ENCODE peak calls at places on chromosomes 1 and 21, in nine cellular contexts. Y is ELF-1; O is neural progenitor cell; W is activated CD4-positive, alpha-beta memory T cell treated with anti-CD3 and anti-CD28 coated beads for 36 hours; V is activated naive CD4-positive, alpha-beta T cell treated with Interleukin-2 at 50 U/mL for 16 hours; A is IMR-90; G is foreskin fibroblast; S is cardiac muscle cell; P is SHP77. L is an unnamed sample.

GRCh38 chr1:31735571-31735970 is 28.6 kb downstream of the ADGRB2 start:
- DNase-seq in Y (no peak), O (no peak), W (no peak), V (no peak), A (no peak), G (no peak), S (no peak), P (no peak), L (no peak)

GRCh38 chr1:25774921-25775774 is 24.8 kb upstream of the SELENON start:
- DNase-seq in Y (peak), O (no peak), W (peak), V (peak), A (no peak), G (no peak), S (no peak), P (peak), L (no peak)

GRCh38 chr1:100188617-100189016 is 10.6 kb upstream of the LRRC39 start:
- DNase-seq in Y (no peak), O (no peak), W (no peak), V (no peak), A (peak), G (peak), S (peak), P (peak), L (peak)

GRCh38 chr1:221840511-221841243 is 98.8 kb upstream of the DUSP10 start:
- DNase-seq in Y (no peak), O (no peak), W (no peak), V (no peak), A (no peak), G (peak), S (peak), P (no peak), L (no peak)

GRCh38 chr1:151905070-151905442 is 4.3 kb downstream of the THEM4 start:
- DNase-seq in Y (peak), O (no peak), W (peak), V (peak), A (no peak), G (no peak), S (peak), P (no peak), L (no peak)

GRCh38 chr1:78553859-78554258 is 63.1 kb downstream of the PTGFR start:
- DNase-seq in Y (peak), O (peak), W (no peak), V (no peak), A (no peak), G (no peak), S (peak), P (peak), L (no peak)

GRCh38 chr21:32499249-32500055 is 85.9 kb downstream of the TCP10L start:
- DNase-seq in Y (peak), O (peak), W (no peak), V (no peak), A (peak), G (peak), S (peak), P (no peak), L (peak)

GRCh38 chr1:68542586-68542985 is 45.7 kb upstream of the DEPDC1 start:
- DNase-seq in Y (no peak), O (no peak), W (no peak), V (no peak), A (no peak), G (peak), S (peak), P (no peak), L (no peak)

GRCh38 chr1:22654692-22655091 is 1.7 kb downstream of the C1QB start:
- DNase-seq in Y (no peak), O (no peak), W (no peak), V (no peak), A (no peak), G (no peak), S (no peak), P (peak), L (no peak)

GRCh38 chr21:33657124-33657842 is 15.0 kb downstream of the ITSN1 start:
- DNase-seq in Y (no peak), O (no peak), W (no peak), V (no peak), A (peak), G (peak), S (peak), P (no peak), L (no peak)

GRCh38 chr21:46326110-46326703 is 2.3 kb downstream of the PCNT start:
- DNase-seq in Y (no peak), O (no peak), W (no peak), V (no peak), A (no peak), G (no peak), S (no peak), P (no peak), L (no peak)

GRCh38 chr1:63713627-63714481 is 60.0 kb upstream of the ROR1 start:
- DNase-seq in Y (peak), O (peak), W (no peak), V (no peak), A (peak), G (peak), S (peak), P (no peak), L (peak)

GRCh38 chr1:60989745-60990718 is 92.3 kb upstream of the NFIA start:
- DNase-seq in Y (no peak), O (no peak), W (no peak), V (no peak), A (peak), G (peak), S (peak), P (no peak), L (peak)

GRCh38 chr1:68600049-68600661 is 103.3 kb upstream of the DEPDC1 start:
- DNase-seq in Y (peak), O (peak), W (no peak), V (no peak), A (peak), G (peak), S (peak), P (no peak), L (peak)

GRCh38 chr1:53122847-53123461 is 19.5 kb downstream of the SLC1A7 start:
- DNase-seq in Y (no peak), O (no peak), W (no peak), V (no peak), A (no peak), G (peak), S (no peak), P (no peak), L (no peak)

GRCh38 chr1:240091614-240092300 is at the start of gene FMN2:
- DNase-seq in Y (peak), O (peak), W (no peak), V (no peak), A (peak), G (peak), S (peak), P (peak), L (peak)

GRCh38 chr1:216830402-216830801 is 107.2 kb upstream of the ESRRG start:
- DNase-seq in Y (no peak), O (no peak), W (no peak), V (no peak), A (no peak), G (no peak), S (no peak), P (no peak), L (no peak)